ENCODE peak calls at places on chromosomes 12 and 14, in four cellular contexts. Y, J, W and O are unnamed samples.
A peak's percentile ranks its signal among the peaks of the same experiment; 100 is the strongest.

GRCh38 chr12:122072031-122072970 is 6.3 kb upstream of the MLXIP start:
- DNase-seq in W (no peak), Y (peak; percentile 66), J (no peak), O (no peak)

GRCh38 chr12:40054554-40055226 is 51.2 kb downstream of the SLC2A13 start:
- DNase-seq in Y (no peak), W (no peak), J (no peak), O (no peak)

GRCh38 chr12:29625359-29625953 is 128.0 kb upstream of the OVCH1 start:
- DNase-seq in W (no peak), Y (no peak), J (no peak), O (no peak)

GRCh38 chr12:64187370-64187769 is 34.7 kb downstream of the KICS2 start:
- DNase-seq in Y (no peak), W (no peak), J (no peak), O (no peak)

GRCh38 chr12:12265571-12266388 is 1.1 kb downstream of the LRP6 start:
- DNase-seq in W (peak; percentile 36), J (no peak), Y (no peak), O (no peak)

GRCh38 chr12:75481774-75482173 is 1.2 kb downstream of the GLIPR1 start:
- DNase-seq in Y (no peak), W (no peak), J (no peak), O (no peak)

GRCh38 chr12:49345048-49345839 is 1.4 kb upstream of the DNAJC22 start:
- DNase-seq in Y (peak; percentile 32), W (no peak), J (no peak), O (no peak)

GRCh38 chr14:20801726-20802125 is 918 bp downstream of the RNASE1 start:
- DNase-seq in Y (no peak), J (no peak), W (peak; percentile 61), O (no peak)

GRCh38 chr12:1925125-1925963 is 6.9 kb upstream of the CACNA2D4 start:
- DNase-seq in W (no peak), Y (no peak), J (no peak), O (no peak)

GRCh38 chr12:114981036-114981435 is 297.1 kb upstream of the TBX3 start:
- DNase-seq in W (no peak), Y (no peak), J (no peak), O (no peak)

GRCh38 chr12:106907411-106907810 is 48.3 kb upstream of the TMEM263 start:
- DNase-seq in Y (no peak), W (no peak), J (no peak), O (no peak)